ENCODE peak calls at places on chromosome 9, in five cellular contexts. A, N, C, X and T are unnamed samples.

GRCh38 chr9:127852829-127853228 is 1.6 kb downstream of the ENG start:
- DNase-seq in A (no peak), N (no peak), C (no peak), X (no peak), T (no peak)

GRCh38 chr9:105138306-105138801 is 106.1 kb upstream of the SLC44A1 start:
- DNase-seq in A (peak; percentile 57), N (no peak), C (peak; percentile 55), X (peak; percentile 72), T (peak; percentile 48)

GRCh38 chr9:105503873-105504272 is 54.1 kb upstream of the FKTN start:
- DNase-seq in A (no peak), N (no peak), C (peak; percentile 21), X (peak; percentile 17), T (no peak)

GRCh38 chr9:136741885-136742568 is 713 bp downstream of the LCN10 start:
- DNase-seq in A (no peak), N (peak; percentile 52), C (no peak), X (no peak), T (no peak)

GRCh38 chr9:133570681-133571080 is 36.2 kb downstream of the ADAMTSL2 start:
- DNase-seq in A (no peak), N (no peak), C (no peak), X (no peak), T (no peak)

GRCh38 chr9:68685770-68686169 is 19.3 kb upstream of the PIP5K1B start:
- DNase-seq in A (no peak), N (peak; percentile 53), C (no peak), X (peak; percentile 68), T (no peak)

GRCh38 chr9:133237271-133237731 is 28.3 kb upstream of the OBP2B start:
- DNase-seq in A (no peak), N (no peak), C (peak; percentile 74), X (no peak), T (peak; percentile 45)

GRCh38 chr9:135522931-135523330 is 1.7 kb downstream of the LCN1 start:
- DNase-seq in A (no peak), N (no peak), C (no peak), X (peak; percentile 61), T (no peak)

GRCh38 chr9:21689851-21690250 is 112.6 kb upstream of the MTAP start:
- DNase-seq in A (no peak), N (no peak), C (peak; percentile 80), X (no peak), T (no peak)

GRCh38 chr9:137077010-137077747 is at the start of gene UAP1L1:
- DNase-seq in A (peak; percentile 85), N (peak; percentile 76), C (peak; percentile 52), X (peak; percentile 74), T (no peak)

GRCh38 chr9:135000647-135001245 is 83.0 kb upstream of the FCN1 start:
- DNase-seq in A (no peak), N (no peak), C (peak; percentile 19), X (peak; percentile 37), T (no peak)

GRCh38 chr9:91897201-91897600 is 52.8 kb downstream of the ROR2 start:
- DNase-seq in A (no peak), N (no peak), C (peak; percentile 68), X (no peak), T (no peak)

GRCh38 chr9:111955048-111955447 is 58.4 kb downstream of the UGCG start:
- DNase-seq in A (no peak), N (no peak), C (no peak), X (no peak), T (no peak)

GRCh38 chr9:118017607-118018122 is 313.5 kb downstream of the TLR4 start:
- DNase-seq in A (no peak), N (no peak), C (no peak), X (no peak), T (no peak)

GRCh38 chr9:112175796-112176315 is 759 bp upstream of the SUSD1 start:
- DNase-seq in A (no peak), N (no peak), C (no peak), X (peak; percentile 62), T (no peak)

GRCh38 chr9:116202219-116202912 is 48.8 kb downstream of the PAPPA start:
- DNase-seq in A (no peak), N (no peak), C (no peak), X (no peak), T (no peak)

GRCh38 chr9:116208417-116209232 is 55.0 kb downstream of the PAPPA start:
- DNase-seq in A (no peak), N (no peak), C (peak; percentile 75), X (no peak), T (peak; percentile 63)

GRCh38 chr9:116209406-116210116 is 56.0 kb downstream of the PAPPA start:
- DNase-seq in A (no peak), N (no peak), C (peak; percentile 25), X (no peak), T (no peak)

GRCh38 chr9:116204252-116204882 is 50.8 kb downstream of the PAPPA start:
- DNase-seq in A (no peak), N (no peak), C (no peak), X (no peak), T (no peak)

DNA sequence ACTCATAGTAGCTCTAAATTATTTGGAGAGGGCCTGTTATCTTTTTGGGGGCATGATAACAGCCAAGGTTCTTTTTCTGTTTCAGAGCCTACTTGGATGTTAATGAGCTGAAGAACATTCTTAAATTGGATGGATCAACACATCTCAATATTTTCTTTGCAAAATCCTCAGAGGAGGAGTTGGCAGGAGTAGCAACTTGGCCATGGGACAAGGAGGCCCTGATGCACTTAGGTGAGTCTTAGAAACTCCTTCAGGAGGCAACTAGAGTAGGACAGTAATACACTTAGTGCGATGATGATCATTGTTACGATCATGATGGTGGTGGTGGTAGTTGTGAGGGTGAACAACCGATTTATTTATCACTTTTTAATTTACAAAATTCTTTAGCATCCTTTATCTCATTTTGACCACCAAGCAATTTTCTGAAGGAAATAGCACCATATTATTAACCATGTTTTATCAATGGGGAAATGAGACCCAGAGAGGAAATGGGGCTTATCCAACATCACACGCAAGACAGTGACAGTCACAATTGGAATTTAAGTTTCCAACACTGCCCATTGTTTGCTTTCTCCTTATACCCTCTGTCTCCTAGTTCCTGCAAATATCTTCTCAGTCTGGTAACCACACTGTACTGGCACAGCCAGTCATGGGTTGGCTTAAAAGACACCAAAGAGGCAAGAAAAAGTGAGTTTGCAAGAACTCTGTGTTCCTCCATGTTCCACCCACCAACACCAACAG is 54.0 kb downstream of the PAPPA start:
- DNase-seq in A (no peak), N (no peak), C (no peak), X (no peak), T (no peak)
- H3K4me3 ChIP-seq in A (no peak overlapping the region), N (no peak overlapping the region), C (no peak overlapping the region), X (no peak overlapping the region), T (no peak overlapping the region)

GRCh38 chr9:83715794-83716193 is 8.0 kb upstream of the UBQLN1 start:
- DNase-seq in A (no peak), N (no peak), C (no peak), X (no peak), T (no peak)

GRCh38 chr9:83708515-83709158 is 879 bp upstream of the UBQLN1 start:
- DNase-seq in A (peak; percentile 67), N (peak; percentile 77), C (peak; percentile 73), X (peak; percentile 62), T (peak; percentile 45)

GRCh38 chr9:83715221-83715620 is 7.5 kb upstream of the UBQLN1 start:
- DNase-seq in A (no peak), N (no peak), C (no peak), X (no peak), T (no peak)

GRCh38 chr9:83714316-83714715 is 6.6 kb upstream of the UBQLN1 start:
- DNase-seq in A (no peak), N (no peak), C (no peak), X (no peak), T (no peak)
- TF ChIP-seq CTCF in A (peak; percentile 25), N (no peak), C (peak; percentile 42), X (no peak), T (peak; percentile 37)

DNA sequence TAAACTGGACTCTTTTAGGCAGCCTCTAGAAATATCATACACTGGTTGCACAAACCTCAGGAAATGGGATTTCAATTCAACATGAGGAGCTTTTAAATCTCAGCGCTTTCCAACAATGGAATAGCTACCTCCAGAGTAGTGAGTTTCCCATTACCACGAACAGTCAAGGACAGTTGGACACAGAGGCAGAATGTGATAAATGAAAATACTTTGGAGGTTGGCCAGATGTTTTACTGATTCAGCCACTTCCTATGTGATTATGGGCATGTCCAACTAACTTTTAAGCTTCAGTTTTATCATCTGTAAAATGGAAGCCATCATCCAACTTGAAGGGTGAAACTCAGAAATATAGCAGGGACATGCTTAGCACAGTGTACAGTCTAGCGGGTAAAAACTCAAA is 2.1 kb downstream of the FBXW2 start:
- DNase-seq in A (no peak), N (no peak), C (peak; percentile 22), X (no peak), T (no peak)
- H3K4me3 ChIP-seq in A (peak overlapping the region; percentile 96), N (no peak overlapping the region), C (no peak overlapping the region), X (no peak overlapping the region), T (no peak overlapping the region)

DNA sequence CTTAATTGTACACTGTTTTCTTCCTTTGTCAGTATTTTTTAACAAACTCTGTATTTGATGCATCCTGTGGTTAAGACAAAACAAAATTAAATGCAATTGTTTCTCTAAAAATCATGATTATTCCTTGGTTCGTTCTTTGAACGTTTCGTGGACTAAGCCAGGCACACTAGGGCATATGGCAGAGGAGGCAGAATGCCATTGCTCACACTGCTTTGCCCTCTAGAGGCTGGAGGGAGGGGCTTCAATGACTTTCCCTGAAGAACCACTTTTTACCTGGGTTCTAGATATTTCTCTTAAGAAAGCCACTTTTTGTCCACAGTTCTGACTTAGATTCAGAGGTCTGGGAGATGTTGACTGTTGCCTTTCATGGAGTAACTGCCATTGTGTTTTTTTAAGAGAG is 236.2 kb upstream of the ADAMTSL1 start:
- DNase-seq in A (no peak), N (no peak), C (no peak), X (no peak), T (no peak)
- TF ChIP-seq CTCF in A (no peak), N (no peak), C (no peak), X (no peak), T (peak; percentile 23)

GRCh38 chr9:131423171-131423581 is 29.3 kb downstream of the PRRC2B start:
- DNase-seq in A (peak; percentile 64), N (peak; percentile 81), C (peak; percentile 82), X (peak; percentile 75), T (peak; percentile 89)
- H3K4me3 ChIP-seq in A (peak overlapping the region; percentile 13), N (no peak overlapping the region), C (no peak overlapping the region), X (no peak overlapping the region), T (no peak overlapping the region)

GRCh38 chr9:96447406-96447805 is 2.6 kb upstream of the HABP4 start:
- DNase-seq in A (no peak), N (no peak), C (no peak), X (no peak), T (no peak)

GRCh38 chr9:96450613-96451544 is 910 bp downstream of the HABP4 start:
- DNase-seq in A (peak; percentile 22), N (peak; percentile 37), C (peak; percentile 35), X (peak; percentile 52), T (peak; percentile 36)

GRCh38 chr9:96449522-96449843 is 486 bp upstream of the HABP4 start:
- DNase-seq in A (no peak), N (no peak), C (no peak), X (peak; percentile 81), T (no peak)

GRCh38 chr9:96448546-96449170 is 1.3 kb upstream of the HABP4 start:
- DNase-seq in A (no peak), N (no peak), C (no peak), X (no peak), T (no peak)

GRCh38 chr9:96449844-96450612 is at the start of gene HABP4:
- DNase-seq in A (peak; percentile 97), N (peak; percentile 97), C (peak; percentile 89), X (peak; percentile 98), T (peak; percentile 90)
- TF ChIP-seq CTCF in A (peak; percentile 13), N (no peak), C (no peak), X (peak; percentile 7), T (no peak)